ENCODE peak calls at places on chromosomes 1 and 21, in seven cellular contexts. B is CD4-positive, CD25-positive, alpha-beta regulatory T cell; Y is IMR-90; W is cardiac fibroblast; I is SW480; D is bronchial epithelial cell; C is GM04503. A is an unnamed sample.

GRCh38 chr21:33747420-33747819 is 105.1 kb downstream of the ITSN1 start:
- DNase-seq in B (no peak), Y (no peak), W (no peak), I (peak; percentile 35), D (no peak), C (no peak), A (no peak)

GRCh38 chr1:8133657-8134430 is 107.7 kb upstream of the ERRFI1 start:
- DNase-seq in B (no peak), Y (peak; percentile 93), W (peak; percentile 97), I (no peak), D (peak; percentile 95), C (peak; percentile 85), A (no peak)

GRCh38 chr1:214550339-214551051 is 907 bp downstream of the PTPN14 start:
- DNase-seq in B (no peak), Y (no peak), W (peak; percentile 25), I (peak; percentile 36), D (no peak), C (no peak), A (no peak)

GRCh38 chr1:55164906-55165305 is 50.3 kb downstream of the USP24 start:
- DNase-seq in B (no peak), Y (no peak), W (no peak), I (no peak), D (peak; percentile 26), C (no peak), A (no peak)

GRCh38 chr1:57024855-57025254 is 59.0 kb upstream of the C8B start:
- DNase-seq in B (no peak), Y (no peak), W (no peak), I (no peak), D (no peak), C (no peak), A (no peak)

GRCh38 chr1:17189632-17190525 is 15.0 kb upstream of the PADI1 start:
- DNase-seq in B (no peak), Y (peak; percentile 92), W (peak; percentile 97), I (peak; percentile 91), D (peak; percentile 97), C (peak; percentile 93), A (no peak)

GRCh38 chr1:54883349-54884102 is 3.5 kb downstream of the DHCR24 start:
- DNase-seq in B (no peak), Y (peak; percentile 29), W (peak; percentile 63), I (no peak), D (no peak), C (no peak), A (no peak)

GRCh38 chr1:3355894-3356826 is 98.3 kb upstream of the ARHGEF16 start:
- DNase-seq in B (no peak), Y (no peak), W (no peak), I (peak; percentile 52), D (no peak), C (no peak), A (no peak)

GRCh38 chr21:31326478-31327247 is 17.4 kb downstream of the TIAM1 start:
- DNase-seq in B (peak; percentile 14), Y (no peak), W (peak; percentile 67), I (no peak), D (no peak), C (no peak), A (peak; percentile 46)

GRCh38 chr21:16040601-16041000 is 310.8 kb downstream of the USP25 start:
- DNase-seq in B (no peak), Y (peak; percentile 55), W (peak; percentile 75), I (no peak), D (peak; percentile 28), C (no peak), A (no peak)

GRCh38 chr1:43513471-43514173 is 17.1 kb upstream of the PTPRF start:
- DNase-seq in B (no peak), Y (no peak), W (no peak), I (no peak), D (no peak), C (no peak), A (no peak)

GRCh38 chr1:25117233-25117823 is 115.0 kb downstream of the SYF2 start:
- DNase-seq in B (no peak), Y (no peak), W (no peak), I (peak; percentile 25), D (peak; percentile 26), C (no peak), A (no peak)

GRCh38 chr1:212205843-212206242 is 79.4 kb upstream of the PPP2R5A start:
- DNase-seq in B (no peak), Y (no peak), W (peak; percentile 13), I (no peak), D (no peak), C (no peak), A (no peak)

GRCh38 chr1:247056071-247056470 is 22.5 kb downstream of the ZNF670 start:
- DNase-seq in B (no peak), Y (no peak), W (peak; percentile 45), I (no peak), D (no peak), C (no peak), A (no peak)

GRCh38 chr1:100109554-100110066 is 23.1 kb downstream of the SASS6 start:
- DNase-seq in B (no peak), Y (no peak), W (no peak), I (no peak), D (no peak), C (no peak), A (no peak)

A was measured in naive thymus-derived CD8-positive, alpha-beta T cell.